ENCODE peak calls at places on chromosomes 2 and 18, in seven cellular contexts. One of them, this sample, is unnamed.

GRCh38 chr2:236128321-236128720 is 39.9 kb downstream of the GBX2 start:
- DNase-seq in astrocyte of the spinal cord: no peak
- DNase-seq in choroid plexus epithelial cell: no peak
- DNase-seq in omental fat pad: no peak
- DNase-seq in GM13976: no peak
- DNase-seq in GM23338: no peak
- DNase-seq in stomach: no peak
- DNase-seq in this sample: no peak

GRCh38 chr2:455913-456312 is 168.0 kb upstream of the ALKAL2 start:
- DNase-seq in astrocyte of the spinal cord: no peak
- DNase-seq in choroid plexus epithelial cell: no peak
- DNase-seq in omental fat pad: no peak
- DNase-seq in GM13976: no peak
- DNase-seq in GM23338: no peak
- DNase-seq in stomach: no peak
- DNase-seq in this sample: no peak

GRCh38 chr2:113240915-113241911 is 37.5 kb downstream of the PAX8 start:
- DNase-seq in astrocyte of the spinal cord: peak; percentile 98
- DNase-seq in choroid plexus epithelial cell: peak; percentile 95
- DNase-seq in omental fat pad: peak; percentile 67
- DNase-seq in GM13976: no peak
- DNase-seq in GM23338: no peak
- DNase-seq in stomach: peak; percentile 56
- DNase-seq in this sample: no peak

GRCh38 chr2:119598576-119598975 is 54.3 kb downstream of the CFAP221 start:
- DNase-seq in astrocyte of the spinal cord: no peak
- DNase-seq in choroid plexus epithelial cell: no peak
- DNase-seq in omental fat pad: no peak
- DNase-seq in GM13976: no peak
- DNase-seq in GM23338: no peak
- DNase-seq in stomach: peak; percentile 61
- DNase-seq in this sample: no peak

GRCh38 chr2:67564076-67564475 is 166.9 kb downstream of the ETAA1 start:
- DNase-seq in astrocyte of the spinal cord: no peak
- DNase-seq in choroid plexus epithelial cell: peak; percentile 38
- DNase-seq in omental fat pad: no peak
- DNase-seq in GM13976: no peak
- DNase-seq in GM23338: no peak
- DNase-seq in stomach: no peak
- DNase-seq in this sample: no peak

GRCh38 chr2:15205562-15205961 is 355.6 kb downstream of the NBAS start:
- DNase-seq in astrocyte of the spinal cord: no peak
- DNase-seq in choroid plexus epithelial cell: no peak
- DNase-seq in omental fat pad: no peak
- DNase-seq in GM13976: no peak
- DNase-seq in GM23338: no peak
- DNase-seq in stomach: no peak
- DNase-seq in this sample: no peak

GRCh38 chr18:61727241-61727640 is 165.6 kb downstream of the RNF152 start:
- DNase-seq in astrocyte of the spinal cord: peak; percentile 55
- DNase-seq in choroid plexus epithelial cell: peak; percentile 25
- DNase-seq in omental fat pad: no peak
- DNase-seq in GM13976: no peak
- DNase-seq in GM23338: no peak
- DNase-seq in stomach: no peak
- DNase-seq in this sample: no peak

GRCh38 chr2:57141269-57141668 is 905.3 kb upstream of the VRK2 start:
- DNase-seq in astrocyte of the spinal cord: no peak
- DNase-seq in choroid plexus epithelial cell: peak; percentile 42
- DNase-seq in omental fat pad: no peak
- DNase-seq in GM13976: no peak
- DNase-seq in GM23338: no peak
- DNase-seq in stomach: no peak
- DNase-seq in this sample: no peak

GRCh38 chr18:56593906-56594305 is 44.5 kb downstream of the TXNL1 start:
- DNase-seq in astrocyte of the spinal cord: peak; percentile 41
- DNase-seq in choroid plexus epithelial cell: peak; percentile 57
- DNase-seq in omental fat pad: no peak
- DNase-seq in GM13976: no peak
- DNase-seq in GM23338: no peak
- DNase-seq in stomach: no peak
- DNase-seq in this sample: no peak

GRCh38 chr2:85564144-85564563 is 2.9 kb upstream of the GGCX start:
- DNase-seq in astrocyte of the spinal cord: no peak
- DNase-seq in choroid plexus epithelial cell: no peak
- DNase-seq in omental fat pad: no peak
- DNase-seq in GM13976: peak; percentile 58
- DNase-seq in GM23338: no peak
- DNase-seq in stomach: no peak
- DNase-seq in this sample: no peak

GRCh38 chr18:55096261-55097026 is 137.2 kb upstream of the CCDC68 start:
- DNase-seq in astrocyte of the spinal cord: peak; percentile 82
- DNase-seq in choroid plexus epithelial cell: peak; percentile 92
- DNase-seq in omental fat pad: no peak
- DNase-seq in GM13976: peak; percentile 15
- DNase-seq in GM23338: peak; percentile 69
- DNase-seq in stomach: no peak
- DNase-seq in this sample: no peak

GRCh38 chr2:144331652-144332355 is 188.1 kb downstream of the ZEB2 start:
- DNase-seq in astrocyte of the spinal cord: no peak
- DNase-seq in choroid plexus epithelial cell: no peak
- DNase-seq in omental fat pad: no peak
- DNase-seq in GM13976: no peak
- DNase-seq in GM23338: peak; percentile 57
- DNase-seq in stomach: no peak
- DNase-seq in this sample: peak; percentile 82

GRCh38 chr2:53283326-53283725 is 484.3 kb upstream of the CHAC2 start:
- DNase-seq in astrocyte of the spinal cord: no peak
- DNase-seq in choroid plexus epithelial cell: no peak
- DNase-seq in omental fat pad: no peak
- DNase-seq in GM13976: no peak
- DNase-seq in GM23338: no peak
- DNase-seq in stomach: no peak
- DNase-seq in this sample: no peak

GRCh38 chr2:45007961-45008295 is 1.3 kb downstream of the SIX2 start:
- DNase-seq in astrocyte of the spinal cord: no peak
- DNase-seq in choroid plexus epithelial cell: no peak
- DNase-seq in omental fat pad: no peak
- DNase-seq in GM13976: peak; percentile 30
- DNase-seq in GM23338: no peak
- DNase-seq in stomach: no peak
- DNase-seq in this sample: no peak

GRCh38 chr2:26495705-26496271 is 17.9 kb upstream of the OTOF start:
- DNase-seq in astrocyte of the spinal cord: no peak
- DNase-seq in choroid plexus epithelial cell: no peak
- DNase-seq in omental fat pad: no peak
- DNase-seq in GM13976: no peak
- DNase-seq in GM23338: peak; percentile 73
- DNase-seq in stomach: no peak
- DNase-seq in this sample: no peak

GRCh38 chr2:106193491-106193976 is 567 bp downstream of the UXS1 start:
- DNase-seq in astrocyte of the spinal cord: peak; percentile 15
- DNase-seq in choroid plexus epithelial cell: peak; percentile 8
- DNase-seq in omental fat pad: no peak
- DNase-seq in GM13976: peak; percentile 52
- DNase-seq in GM23338: peak; percentile 40
- DNase-seq in stomach: peak; percentile 51
- DNase-seq in this sample: peak; percentile 73

GRCh38 chr2:70525032-70525431 is 28.6 kb downstream of the TGFA start:
- DNase-seq in astrocyte of the spinal cord: no peak
- DNase-seq in choroid plexus epithelial cell: no peak
- DNase-seq in omental fat pad: no peak
- DNase-seq in GM13976: no peak
- DNase-seq in GM23338: no peak
- DNase-seq in stomach: peak; percentile 53
- DNase-seq in this sample: no peak

GRCh38 chr2:131042161-131042775 is 51.0 kb downstream of the FAM168B start:
- DNase-seq in astrocyte of the spinal cord: no peak
- DNase-seq in choroid plexus epithelial cell: no peak
- DNase-seq in omental fat pad: no peak
- DNase-seq in GM13976: no peak
- DNase-seq in GM23338: no peak
- DNase-seq in stomach: no peak
- DNase-seq in this sample: no peak

GRCh38 chr2:86747708-86748627 is 27.9 kb downstream of the RMND5A start:
- DNase-seq in astrocyte of the spinal cord: peak; percentile 88
- DNase-seq in choroid plexus epithelial cell: peak; percentile 91
- DNase-seq in omental fat pad: no peak
- DNase-seq in GM13976: peak; percentile 17
- DNase-seq in GM23338: peak; percentile 81
- DNase-seq in stomach: no peak
- DNase-seq in this sample: no peak

GRCh38 chr2:145304501-145304900 is 784.6 kb upstream of the ZEB2 start:
- DNase-seq in astrocyte of the spinal cord: no peak
- DNase-seq in choroid plexus epithelial cell: no peak
- DNase-seq in omental fat pad: no peak
- DNase-seq in GM13976: no peak
- DNase-seq in GM23338: no peak
- DNase-seq in stomach: no peak
- DNase-seq in this sample: no peak

GRCh38 chr2:64204006-64204632 is 59.9 kb upstream of the PELI1 start:
- DNase-seq in astrocyte of the spinal cord: no peak
- DNase-seq in choroid plexus epithelial cell: peak; percentile 79
- DNase-seq in omental fat pad: no peak
- DNase-seq in GM13976: peak; percentile 75
- DNase-seq in GM23338: peak; percentile 28
- DNase-seq in stomach: no peak
- DNase-seq in this sample: no peak

GRCh38 chr2:196112408-196113039 is 43.9 kb upstream of the DNAH7 start:
- DNase-seq in astrocyte of the spinal cord: peak; percentile 84
- DNase-seq in choroid plexus epithelial cell: peak; percentile 95
- DNase-seq in omental fat pad: no peak
- DNase-seq in GM13976: no peak
- DNase-seq in GM23338: peak; percentile 66
- DNase-seq in stomach: no peak
- DNase-seq in this sample: no peak

GRCh38 chr2:86622409-86622877 is 1.2 kb downstream of the RNF103 start:
- DNase-seq in astrocyte of the spinal cord: peak; percentile 7
- DNase-seq in choroid plexus epithelial cell: peak; percentile 22
- DNase-seq in omental fat pad: no peak
- DNase-seq in GM13976: no peak
- DNase-seq in GM23338: peak; percentile 45
- DNase-seq in stomach: peak; percentile 44
- DNase-seq in this sample: no peak

GRCh38 chr2:171420728-171421563 is 12.8 kb downstream of the METTL8 start:
- DNase-seq in astrocyte of the spinal cord: no peak
- DNase-seq in choroid plexus epithelial cell: no peak
- DNase-seq in omental fat pad: no peak
- DNase-seq in GM13976: no peak
- DNase-seq in GM23338: no peak
- DNase-seq in stomach: no peak
- DNase-seq in this sample: no peak

GRCh38 chr2:220241423-220241822 is 614.0 kb downstream of the SLC4A3 start:
- DNase-seq in astrocyte of the spinal cord: peak; percentile 8
- DNase-seq in choroid plexus epithelial cell: peak; percentile 34
- DNase-seq in omental fat pad: no peak
- DNase-seq in GM13976: no peak
- DNase-seq in GM23338: no peak
- DNase-seq in stomach: no peak
- DNase-seq in this sample: no peak

GRCh38 chr2:223860809-223861738 is 23.7 kb upstream of the AP1S3 start:
- DNase-seq in astrocyte of the spinal cord: peak; percentile 59
- DNase-seq in choroid plexus epithelial cell: peak; percentile 88
- DNase-seq in omental fat pad: no peak
- DNase-seq in GM13976: no peak
- DNase-seq in GM23338: no peak
- DNase-seq in stomach: peak; percentile 82
- DNase-seq in this sample: no peak

GRCh38 chr18:8926464-8926863 is 176.0 kb upstream of the NDUFV2 start:
- DNase-seq in astrocyte of the spinal cord: no peak
- DNase-seq in choroid plexus epithelial cell: no peak
- DNase-seq in omental fat pad: no peak
- DNase-seq in GM13976: no peak
- DNase-seq in GM23338: no peak
- DNase-seq in stomach: no peak
- DNase-seq in this sample: no peak

DNA sequence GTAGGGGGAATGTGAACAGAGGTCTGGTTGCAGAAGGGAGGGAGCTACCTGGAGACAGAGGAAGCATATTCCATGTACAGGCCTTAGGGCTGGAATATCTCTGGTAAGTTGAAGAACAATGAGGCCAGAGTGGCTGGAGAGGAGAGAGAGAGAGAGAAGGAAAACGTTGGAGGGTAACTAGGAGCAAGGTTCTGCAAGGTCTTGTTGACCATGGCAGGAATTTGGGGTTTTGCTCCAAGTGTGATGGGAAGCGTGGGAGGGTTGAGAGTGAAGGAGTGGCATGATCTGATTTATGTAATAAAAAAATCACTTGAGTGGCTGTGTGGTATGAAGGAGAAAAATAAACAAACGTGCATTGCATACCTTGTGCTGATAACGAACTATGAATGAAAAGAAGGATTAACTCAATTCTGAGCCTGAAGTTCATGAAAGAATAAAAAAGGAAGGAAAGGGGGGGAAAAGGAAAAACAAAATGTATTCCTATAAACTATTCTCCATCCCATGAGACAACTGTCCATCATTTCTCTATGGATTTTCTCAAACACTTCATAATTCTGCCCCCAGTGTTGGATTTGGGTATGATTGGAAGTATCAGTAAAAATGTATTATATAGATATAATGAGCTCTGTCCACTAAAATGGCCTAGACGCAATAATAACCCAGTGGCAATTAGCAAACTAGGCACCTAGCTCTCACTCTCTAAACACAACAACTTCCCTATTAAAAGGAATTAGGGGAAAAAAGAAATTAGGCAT is 59.7 kb upstream of the PMAIP1 start:
- DNase-seq in astrocyte of the spinal cord: no peak
- DNase-seq in choroid plexus epithelial cell: peak; percentile 21
- DNase-seq in omental fat pad: no peak
- DNase-seq in GM13976: no peak
- DNase-seq in GM23338: no peak
- DNase-seq in stomach: no peak
- DNase-seq in this sample: no peak
- TF ChIP-seq CTCF in astrocyte of the spinal cord: peak; percentile 27
- TF ChIP-seq CTCF in choroid plexus epithelial cell: peak; percentile 40
- TF ChIP-seq CTCF in omental fat pad: no peak
- TF ChIP-seq CTCF in GM13976: no peak
- TF ChIP-seq CTCF in GM23338: no peak
- TF ChIP-seq CTCF in stomach: no peak
- TF ChIP-seq CTCF in this sample: peak; percentile 42

GRCh38 chr2:54341656-54342055 is 85.6 kb upstream of the TSPYL6 start:
- DNase-seq in astrocyte of the spinal cord: no peak
- DNase-seq in choroid plexus epithelial cell: peak; percentile 62
- DNase-seq in omental fat pad: no peak
- DNase-seq in GM13976: no peak
- DNase-seq in GM23338: peak; percentile 24
- DNase-seq in stomach: no peak
- DNase-seq in this sample: no peak
- TF ChIP-seq CTCF in astrocyte of the spinal cord: peak; percentile 30
- TF ChIP-seq CTCF in choroid plexus epithelial cell: peak; percentile 66
- TF ChIP-seq CTCF in omental fat pad: no peak
- TF ChIP-seq CTCF in GM13976: no peak
- TF ChIP-seq CTCF in GM23338: peak; percentile 66
- TF ChIP-seq CTCF in stomach: no peak
- TF ChIP-seq CTCF in this sample: no peak

GRCh38 chr18:74598350-74599001 is 806 bp downstream of the ZNF407 start:
- DNase-seq in astrocyte of the spinal cord: peak; percentile 69
- DNase-seq in choroid plexus epithelial cell: peak; percentile 62
- DNase-seq in omental fat pad: no peak
- DNase-seq in GM13976: peak; percentile 72
- DNase-seq in GM23338: peak; percentile 52
- DNase-seq in stomach: peak; percentile 37
- DNase-seq in this sample: peak; percentile 78
- TF ChIP-seq CTCF in astrocyte of the spinal cord: no peak
- TF ChIP-seq CTCF in choroid plexus epithelial cell: peak; percentile 37
- TF ChIP-seq CTCF in omental fat pad: no peak
- TF ChIP-seq CTCF in GM13976: peak; percentile 14
- TF ChIP-seq CTCF in GM23338: no peak
- TF ChIP-seq CTCF in stomach: no peak
- TF ChIP-seq CTCF in this sample: peak; percentile 34

GRCh38 chr2:160283675-160284074 is 83.6 kb upstream of the ITGB6 start:
- DNase-seq in astrocyte of the spinal cord: no peak
- DNase-seq in choroid plexus epithelial cell: no peak
- DNase-seq in omental fat pad: no peak
- DNase-seq in GM13976: no peak
- DNase-seq in GM23338: no peak
- DNase-seq in stomach: no peak
- DNase-seq in this sample: no peak
- TF ChIP-seq CTCF in astrocyte of the spinal cord: no peak
- TF ChIP-seq CTCF in choroid plexus epithelial cell: no peak
- TF ChIP-seq CTCF in omental fat pad: no peak
- TF ChIP-seq CTCF in GM13976: no peak
- TF ChIP-seq CTCF in GM23338: no peak
- TF ChIP-seq CTCF in stomach: no peak
- TF ChIP-seq CTCF in this sample: no peak